ENCODE peak calls at places on chromosomes 2 and 18, in nine cellular contexts. C, I, Q, O, M, G, Z, S and V are unnamed samples.

GRCh38 chr2:182862003-182862402 is 4.4 kb downstream of the FRZB start:
- DNase-seq in M (no peak), I (no peak), C (no peak), Q (no peak), G (no peak), Z (peak; percentile 36), O (no peak), S (no peak), V (no peak)

GRCh38 chr2:101340141-101340541 is 31.6 kb upstream of the RNF149 start:
- DNase-seq in O (peak; percentile 33), Q (no peak), S (peak; percentile 28), M (no peak), Z (no peak), C (no peak), G (no peak), I (no peak), V (no peak)

GRCh38 chr18:48330016-48330991 is 78.9 kb downstream of the ZBTB7C start:
- DNase-seq in G (peak; percentile 31), Z (no peak), S (peak; percentile 77), O (peak; percentile 72), C (no peak), Q (no peak), M (peak; percentile 35), I (no peak), V (no peak)

GRCh38 chr2:205726506-205726905 is 44.2 kb downstream of the NRP2 start:
- DNase-seq in O (no peak), S (no peak), C (no peak), Z (no peak), M (no peak), I (no peak), Q (no peak), G (no peak), V (no peak)

GRCh38 chr2:162340822-162341221 is 3.1 kb upstream of the GCA start:
- DNase-seq in G (no peak), Z (no peak), S (no peak), I (no peak), C (no peak), Q (no peak), O (no peak), M (no peak), V (no peak)

GRCh38 chr2:184597996-184598312 is 375 bp upstream of the ZNF804A start:
- DNase-seq in G (no peak), C (no peak), S (peak; percentile 25), I (no peak), O (no peak), Z (no peak), M (no peak), Q (no peak), V (no peak)

GRCh38 chr2:55115795-55116597 is 65.7 kb upstream of the RTN4 start:
- DNase-seq in Q (no peak), C (no peak), M (no peak), G (no peak), O (peak; percentile 46), Z (no peak), I (no peak), S (peak; percentile 74), V (no peak)

GRCh38 chr2:16727256-16727655 is 61.6 kb upstream of the CYRIA start:
- DNase-seq in O (peak; percentile 58), Q (no peak), I (no peak), M (no peak), S (peak; percentile 38), C (no peak), Z (no peak), G (no peak), V (no peak)

GRCh38 chr2:233459426-233459825 is 105.1 kb downstream of the DGKD start:
- DNase-seq in S (no peak), Z (no peak), C (no peak), M (no peak), G (no peak), Q (no peak), O (no peak), I (no peak), V (no peak)

GRCh38 chr2:144430722-144431163 is 89.2 kb downstream of the ZEB2 start:
- DNase-seq in C (no peak), Z (no peak), S (peak; percentile 59), G (no peak), O (peak; percentile 63), M (peak; percentile 60), I (peak; percentile 58), Q (no peak), V (peak; percentile 21)

GRCh38 chr18:64134044-64134757 is 14.7 kb downstream of the LINC00305 start:
- DNase-seq in C (peak; percentile 42), Q (peak; percentile 8), Z (no peak), O (no peak), S (no peak), G (no peak), I (no peak), M (no peak), V (no peak)

GRCh38 chr2:43714164-43714563 is 37.9 kb upstream of the C1GALT1C1L start:
- DNase-seq in Q (no peak), G (no peak), I (no peak), O (peak; percentile 45), Z (no peak), C (no peak), M (no peak), S (peak; percentile 40), V (no peak)

GRCh38 chr2:191748528-191749180 is 70.7 kb downstream of the NABP1 start:
- DNase-seq in S (peak; percentile 53), I (peak; percentile 62), O (peak; percentile 38), G (no peak), Q (no peak), M (no peak), C (no peak), Z (no peak), V (no peak)

GRCh38 chr18:32440478-32440877 is 30.2 kb downstream of the GAREM1 start:
- DNase-seq in C (no peak), O (no peak), G (no peak), I (no peak), Q (no peak), M (no peak), Z (no peak), S (no peak), V (no peak)

GRCh38 chr18:32438173-32438572 is 32.5 kb downstream of the GAREM1 start:
- DNase-seq in Q (no peak), M (no peak), Z (no peak), S (no peak), O (no peak), C (no peak), I (no peak), G (no peak), V (no peak)

GRCh38 chr18:32439241-32439640 is 31.4 kb downstream of the GAREM1 start:
- DNase-seq in O (no peak), C (no peak), S (no peak), I (no peak), M (no peak), Q (no peak), Z (no peak), G (no peak), V (no peak)

GRCh38 chr18:32441536-32441935 is 29.1 kb downstream of the GAREM1 start:
- DNase-seq in S (peak; percentile 60), M (no peak), I (no peak), C (no peak), Q (no peak), O (peak; percentile 43), Z (no peak), G (no peak), V (no peak)

GRCh38 chr18:32439802-32440201 is 30.9 kb downstream of the GAREM1 start:
- DNase-seq in S (peak; percentile 19), Q (peak; percentile 30), M (no peak), O (no peak), I (no peak), G (no peak), C (peak; percentile 33), Z (no peak), V (peak; percentile 12)
- TF ChIP-seq CTCF in S (peak; percentile 34), Q (peak; percentile 28), M (peak; percentile 17), O (peak; percentile 41), I (no peak), G (peak; percentile 28), C (peak; percentile 67), Z (no peak), V (no peak)

DNA sequence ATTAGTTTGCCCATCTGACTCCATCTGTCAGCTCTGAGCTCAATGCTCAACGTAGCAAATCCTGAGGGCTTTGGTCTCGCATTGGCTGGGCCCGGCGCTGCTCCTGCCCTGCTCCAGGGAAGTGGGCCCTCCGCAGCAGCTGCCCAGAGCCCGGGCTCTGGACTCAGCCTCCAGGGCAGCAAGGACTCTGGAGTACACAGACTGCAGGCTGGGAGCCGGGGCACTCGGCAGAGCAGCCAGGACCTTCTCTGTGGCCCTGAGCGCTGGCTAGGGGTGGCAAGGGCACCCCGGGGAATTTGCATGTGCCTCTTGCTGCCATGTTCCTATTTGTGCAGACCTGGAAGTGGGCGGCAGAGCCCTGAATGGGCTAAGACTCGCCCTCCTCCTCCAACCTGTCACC is 23.5 kb upstream of the C1QL2 start:
- DNase-seq in M (no peak), Q (no peak), Z (no peak), G (no peak), C (no peak), O (no peak), S (no peak), I (no peak), V (no peak)
- TF ChIP-seq CTCF in M (no peak), Q (no peak), Z (no peak), G (no peak), C (no peak), O (no peak), S (no peak), I (no peak), V (no peak)

DNA sequence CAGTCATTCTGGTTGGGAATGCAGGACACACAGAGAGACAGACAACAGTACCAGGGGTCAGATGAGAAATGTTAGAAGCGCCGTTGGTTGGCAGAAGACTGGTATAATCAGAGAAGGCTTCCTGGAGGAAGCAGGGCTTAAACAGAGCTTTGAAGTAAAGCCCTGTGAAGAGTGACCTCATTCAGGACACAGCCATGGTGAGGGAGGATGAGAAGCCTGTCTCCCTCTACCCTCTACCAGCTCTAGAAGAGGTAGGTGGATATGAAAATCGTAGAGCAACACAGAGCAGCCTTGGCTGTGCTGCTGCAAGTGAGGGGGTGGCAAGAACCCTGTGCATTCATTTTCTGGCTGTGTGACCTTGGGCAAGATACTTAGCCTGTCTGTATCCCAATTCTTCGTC is 14.2 kb downstream of the TET3 start:
- DNase-seq in I (no peak), Q (no peak), M (no peak), O (no peak), S (no peak), G (no peak), Z (no peak), C (no peak), V (peak; percentile 50)
- TF ChIP-seq CTCF in I (no peak), Q (no peak), M (no peak), O (no peak), S (no peak), G (no peak), Z (no peak), C (no peak), V (no peak)

DNA sequence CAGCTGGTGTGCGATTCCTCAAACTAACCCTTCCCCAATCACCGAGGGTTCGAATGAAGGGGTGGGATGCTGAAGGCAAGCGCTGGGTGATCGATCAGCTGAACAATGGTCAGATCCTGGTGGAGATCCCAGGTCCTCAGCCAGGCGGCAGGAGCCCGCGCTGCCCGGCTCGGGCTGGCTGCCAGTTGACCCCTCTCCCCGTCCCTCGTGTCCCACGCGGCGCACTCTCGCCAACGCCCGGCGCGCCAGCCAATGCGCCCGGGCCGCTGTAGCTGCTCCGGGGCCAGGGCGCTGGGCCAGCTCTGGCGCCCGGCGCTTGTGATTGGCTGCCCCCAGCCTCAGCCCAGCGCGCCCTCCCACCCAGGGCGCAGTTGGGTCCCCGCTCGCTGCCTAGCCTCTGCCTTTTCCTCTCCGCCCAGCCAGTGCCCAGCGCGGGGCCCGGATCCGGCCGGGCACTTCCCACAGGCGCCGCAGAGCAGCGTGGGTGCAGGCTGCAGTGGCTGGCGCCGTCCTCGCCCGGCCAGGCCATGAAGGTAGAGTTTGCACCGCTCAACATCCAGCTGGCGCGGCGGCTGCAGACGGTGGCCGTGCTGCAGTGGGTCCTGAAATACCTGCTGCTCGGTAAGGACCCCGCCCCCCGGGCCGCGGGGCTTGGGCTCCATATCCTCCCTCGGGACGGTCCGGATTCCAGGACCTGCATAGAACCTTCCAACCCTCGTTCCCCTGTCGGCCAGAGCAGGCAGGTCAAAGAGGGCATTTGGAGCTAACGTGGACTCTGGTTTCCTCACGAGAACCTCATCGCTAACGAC is at the start of gene MOGAT1:
- DNase-seq in G (no peak), C (peak; percentile 84), M (peak; percentile 48), O (peak; percentile 7), I (no peak), Z (peak; percentile 56), S (peak; percentile 35), Q (peak; percentile 94), V (no peak)
- TF ChIP-seq CTCF in G (no peak), C (peak; percentile 42), M (no peak), O (no peak), I (no peak), Z (peak; percentile 16), S (no peak), Q (no peak), V (no peak)